ENCODE peak calls at places on chromosomes 2 and 18, in six cellular contexts. H is CD8-positive, alpha-beta memory T cell; O is heart right ventricle; I is OCI-LY7; Z is naive thymus-derived CD4-positive, alpha-beta T cell; Q is uterus. X is an unnamed sample.

GRCh38 chr2:150387586-150388288 is 99.7 kb downstream of the RND3 start:
- DNase-seq in Z (no peak), O (no peak), H (no peak), Q (no peak), I (no peak), X (no peak)

GRCh38 chr18:59799383-59800015 is 100.3 kb upstream of the PMAIP1 start:
- DNase-seq in O (no peak), Z (no peak), Q (no peak), I (no peak), H (no peak), X (no peak)

GRCh38 chr2:118012778-118013177 is 1.1 kb downstream of the CCDC93 start:
- DNase-seq in H (no peak), Z (no peak), I (no peak), Q (no peak), O (no peak), X (no peak)

GRCh38 chr2:236616031-236616430 is 46.4 kb downstream of the ACKR3 start:
- DNase-seq in Q (no peak), H (no peak), O (no peak), Z (no peak), I (no peak), X (no peak)

GRCh38 chr18:24369420-24369819 is 28.2 kb downstream of the OSBPL1A start:
- DNase-seq in O (no peak), Q (no peak), I (no peak), H (no peak), Z (no peak), X (no peak)

GRCh38 chr2:989766-990467 is 39.3 kb downstream of the SNTG2 start:
- DNase-seq in O (no peak), Z (no peak), H (no peak), Q (no peak), I (no peak), X (no peak)

GRCh38 chr18:63604791-63605567 is 17.8 kb downstream of the SERPINB13 start:
- DNase-seq in Z (no peak), O (no peak), H (no peak), Q (no peak), I (no peak), X (no peak)

GRCh38 chr2:216034065-216034464 is 20.7 kb upstream of the MREG start:
- DNase-seq in O (peak; percentile 44), I (peak; percentile 69), H (peak; percentile 82), Z (peak; percentile 75), Q (peak; percentile 57), X (peak; percentile 71)

GRCh38 chr18:39591647-39592046 is 2026.0 kb upstream of the CELF4 start:
- DNase-seq in Z (no peak), H (no peak), O (no peak), I (no peak), Q (no peak), X (peak; percentile 63)

GRCh38 chr2:57696016-57696415 is 350.6 kb upstream of the VRK2 start:
- DNase-seq in H (no peak), Q (no peak), O (no peak), Z (no peak), I (no peak), X (no peak)

GRCh38 chr2:216934151-216934550 is 74.3 kb upstream of the TNP1 start:
- DNase-seq in Q (no peak), I (no peak), H (no peak), Z (no peak), O (no peak), X (no peak)

GRCh38 chr18:69490072-69490471 is 89.4 kb downstream of the DOK6 start:
- DNase-seq in Z (no peak), H (no peak), Q (no peak), I (no peak), O (no peak), X (no peak)

GRCh38 chr2:219223831-219224610 is 5.3 kb upstream of the ABCB6 start:
- DNase-seq in H (no peak), Z (no peak), O (no peak), Q (no peak), I (no peak), X (no peak)
- H3K36me3 ChIP-seq in H (peaks cover 61% of the 10 kb centered on the region), Z (peaks cover 29% of the 10 kb centered on the region), O (peaks cover 2% of the 10 kb centered on the region), Q (no peaks in the 10 kb centered on the region), I (peaks cover 61% of the 10 kb centered on the region), X (peaks cover 30% of the 10 kb centered on the region)

DNA sequence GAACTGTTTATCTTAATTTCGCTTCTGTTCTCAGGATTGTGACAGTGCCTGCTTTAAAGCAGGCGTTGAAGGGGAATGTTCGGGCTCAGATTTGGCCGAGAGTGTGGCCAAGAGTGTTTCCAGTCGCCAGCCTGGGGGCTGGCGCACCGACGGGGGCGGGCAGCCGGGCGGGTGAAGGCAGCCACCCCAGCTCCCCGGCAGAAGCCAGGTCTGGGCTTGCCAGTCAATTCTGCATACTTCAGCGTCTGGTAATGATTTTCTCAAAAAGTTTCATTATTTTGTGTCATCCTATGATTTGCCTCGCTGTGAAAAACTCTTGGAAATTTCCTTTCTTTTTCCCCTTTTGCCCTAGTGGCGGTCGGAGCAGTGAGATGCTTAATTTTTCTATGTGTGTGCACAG is 778 bp downstream of the FAM228A start:
- DNase-seq in I (no peak), Z (no peak), O (no peak), Q (no peak), H (no peak), X (no peak)
- H3K4me3 ChIP-seq in I (no peak overlapping the region), Z (no peak overlapping the region), O (no peak overlapping the region), Q (no peak overlapping the region), H (no peak overlapping the region), X (no peak overlapping the region)

DNA sequence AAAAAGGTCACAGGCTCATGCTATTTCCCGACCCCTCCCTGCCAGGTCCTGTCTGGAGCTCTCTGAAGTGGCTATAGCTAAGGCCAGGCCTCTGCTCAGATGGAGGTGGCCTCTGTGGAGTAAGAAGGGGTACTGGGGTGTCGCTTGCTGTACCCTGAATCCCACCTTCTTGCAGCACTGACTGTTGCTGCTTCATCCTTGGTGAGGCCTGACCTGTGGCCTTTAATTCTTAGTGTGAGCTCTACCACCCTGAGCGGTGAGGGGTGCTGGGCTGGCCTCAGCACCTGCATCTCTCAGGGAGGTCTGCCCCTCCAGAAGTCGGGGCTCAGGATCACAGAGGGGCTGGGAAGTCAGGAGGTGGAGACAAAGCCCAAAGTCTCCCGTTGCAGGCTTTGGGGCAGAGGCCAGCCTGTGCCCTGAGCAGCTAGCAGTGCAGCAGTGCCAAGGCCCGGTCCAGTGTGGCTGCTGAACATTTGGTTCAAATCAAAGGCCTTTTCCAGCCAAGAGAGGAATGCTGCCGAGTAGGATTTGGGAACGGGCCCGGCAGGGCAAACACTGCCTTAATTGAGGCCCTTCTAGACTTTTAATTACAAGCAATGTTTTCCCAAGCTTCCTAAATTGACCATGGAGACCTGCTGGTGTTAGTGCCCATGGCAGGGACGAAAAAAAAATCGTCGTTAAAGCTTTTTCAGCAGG is 133.5 kb upstream of the HAAO start:
- DNase-seq in Z (no peak), Q (no peak), I (no peak), O (peak; percentile 48), H (peak; percentile 37), X (no peak)
- H3K4me1 ChIP-seq in Z (no peaks in the 10 kb centered on the region), Q (peaks cover 62% of the 10 kb centered on the region), I (no peaks in the 10 kb centered on the region), O (peaks cover 100% of the 10 kb centered on the region), H (no peaks in the 10 kb centered on the region), X (peaks cover 18% of the 10 kb centered on the region)

GRCh38 chr2:239064253-239064652 is 216.4 kb downstream of the TWIST2 start:
- DNase-seq in I (no peak), H (no peak), Q (no peak), Z (no peak), O (no peak), X (no peak)
- H3K36me3 ChIP-seq in I (no peaks in the 10 kb centered on the region), H (peaks cover 6% of the 10 kb centered on the region), Q (no peaks in the 10 kb centered on the region), Z (peaks cover 2% of the 10 kb centered on the region), O (no peaks in the 10 kb centered on the region), X (peaks cover 3% of the 10 kb centered on the region)